ENCODE peak calls at places on chromosome 20, in five cellular contexts. Y is iris pigment epithelial cell, O is WTC11, Q is AG08395, S is mammary epithelial cell. E is an unnamed sample.

GRCh38 chr20:51747182-51747911 is 20.8 kb downstream of the ATP9A start:
- DNase-seq in Y (no peak), O (no peak), Q (no peak), S (no peak), E (no peak)

GRCh38 chr20:50892394-50892793 is 38.8 kb downstream of the ADNP start:
- DNase-seq in Y (no peak), O (no peak), Q (no peak), S (no peak), E (no peak)

GRCh38 chr20:51014797-51015722 is 7.8 kb downstream of the KCNG1 start:
- DNase-seq in Y (peak), O (peak), Q (peak), S (peak), E (peak)

GRCh38 chr20:39164642-39165041 is 202.5 kb downstream of the DHX35 start:
- DNase-seq in Y (no peak), O (no peak), Q (no peak), S (no peak), E (no peak)

GRCh38 chr20:64157878-64158277 is 6.4 kb upstream of the MYT1 start:
- DNase-seq in Y (no peak), O (no peak), Q (no peak), S (no peak), E (no peak)

GRCh38 chr20:43752561-43753301 is 25.9 kb upstream of the GTSF1L start:
- DNase-seq in Y (peak), O (no peak), Q (peak), S (peak), E (peak)

GRCh38 chr20:49712918-49713778 is 530 bp downstream of the B4GALT5 start:
- DNase-seq in Y (peak), O (peak), Q (peak), S (no peak), E (peak)

GRCh38 chr20:54026300-54027064 is 43.9 kb downstream of the BCAS1 start:
- DNase-seq in Y (no peak), O (no peak), Q (no peak), S (no peak), E (no peak)

GRCh38 chr20:48932375-48932941 is 10.9 kb downstream of the ARFGEF2 start:
- DNase-seq in Y (no peak), O (no peak), Q (peak), S (peak), E (peak)

GRCh38 chr20:62921119-62921687 is 5.1 kb downstream of the DIDO1 start:
- DNase-seq in Y (peak), O (peak), Q (peak), S (peak), E (peak)